ENCODE peak calls at places on chromosomes 11 and 22, in nine cellular contexts. M is HCT116, S is IMR-90, V is prostate gland, G is vagina, K is heart left ventricle, U is uterus, E is cardiac muscle cell, X is HepG2. H is an unnamed sample. For H3K4me1, the result is how much of the 10 kb centered on the place peaks cover.

GRCh38 chr11:71395010-71395560 is 53.1 kb downstream of the DHCR7 start:
- DNase-seq in E (peak), S (no peak), V (no peak), G (no peak), U (no peak), K (no peak), M (no peak), X (no peak), H (no peak)

GRCh38 chr11:95764267-95764898 is 25.2 kb downstream of the FAM76B start:
- DNase-seq in S (peak), K (no peak), V (no peak), M (peak), G (no peak), U (no peak), X (peak), E (peak), H (no peak)

GRCh38 chr11:75262436-75262835 is 21.9 kb downstream of the TPBGL start:
- DNase-seq in E (no peak), M (no peak), K (no peak), X (no peak), U (no peak), G (no peak), S (no peak), V (no peak), H (no peak)

GRCh38 chr11:76075699-76076098 is 130.6 kb downstream of the WNT11 start:
- DNase-seq in M (no peak), X (no peak), U (no peak), G (no peak), E (no peak), S (peak), K (no peak), V (no peak), H (no peak)

GRCh38 chr11:67029146-67029545 is 6.2 kb downstream of the SYT12 start:
- DNase-seq in K (no peak), U (no peak), E (no peak), X (no peak), V (no peak), G (no peak), S (peak), M (no peak), H (no peak)

GRCh38 chr22:35314161-35314942 is 14.7 kb downstream of the TOM1 start:
- DNase-seq in S (no peak), M (no peak), E (no peak), K (no peak), U (peak), G (peak), X (no peak), V (no peak), H (peak)

GRCh38 chr11:121534131-121535093 is 81.6 kb upstream of the SORL1-AS1 start:
- DNase-seq in V (peak), E (no peak), G (no peak), U (peak), X (no peak), K (no peak), M (no peak), S (peak), H (no peak)

GRCh38 chr11:43376594-43376993 is 17.9 kb downstream of the TTC17 start:
- DNase-seq in X (peak), M (no peak), G (no peak), E (no peak), K (no peak), V (no peak), U (no peak), S (peak), H (peak)

GRCh38 chr11:27158763-27159679 is 118.4 kb downstream of the BBOX1 start:
- DNase-seq in E (peak), S (peak), M (peak), X (peak), U (peak), G (no peak), K (peak), V (peak), H (peak)

GRCh38 chr11:15057352-15057751 is 16.0 kb upstream of the CALCB start:
- DNase-seq in V (no peak), K (no peak), S (no peak), X (no peak), G (no peak), M (no peak), U (no peak), E (no peak), H (no peak)

GRCh38 chr11:1868636-1869291 is 15.9 kb downstream of the LSP1 start:
- DNase-seq in S (no peak), E (no peak), X (no peak), V (no peak), M (no peak), K (no peak), G (no peak), U (no peak), H (no peak)

GRCh38 chr11:114775849-114776621 is 97.7 kb downstream of the NXPE2 start:
- DNase-seq in X (no peak), E (peak), M (no peak), G (no peak), S (no peak), V (no peak), U (no peak), K (no peak), H (no peak)

GRCh38 chr11:440065-441042 is 1.5 kb downstream of the ANO9 start:
- DNase-seq in S (no peak), U (no peak), M (no peak), X (peak), G (no peak), E (no peak), V (no peak), K (no peak), H (no peak)

GRCh38 chr11:117769530-117769929 is 27.5 kb downstream of the DSCAML1 start:
- DNase-seq in X (no peak), G (no peak), M (no peak), V (no peak), S (no peak), U (no peak), K (no peak), E (no peak), H (no peak)

GRCh38 chr11:88819616-88820015 is 246.2 kb downstream of the GRM5 start:
- DNase-seq in V (no peak), S (no peak), G (no peak), E (no peak), M (no peak), U (no peak), K (no peak), X (no peak), H (no peak)

GRCh38 chr11:86596861-86597632 is 75.4 kb downstream of the ME3 start:
- DNase-seq in E (no peak), X (no peak), K (peak), M (no peak), S (peak), V (no peak), G (no peak), U (no peak), H (no peak)

GRCh38 chr11:91373497-91373896 is 851.1 kb upstream of the FAT3 start:
- DNase-seq in S (no peak), U (no peak), V (no peak), K (no peak), G (no peak), M (no peak), E (no peak), X (no peak), H (peak)

GRCh38 chr22:19941365-19942070 is at the start of the genes COMT and TXNRD2:
- DNase-seq in U (peak), S (peak), G (no peak), V (peak), K (peak), E (peak), M (no peak), X (no peak), H (peak)

GRCh38 chr11:130121430-130121978 is 38.1 kb upstream of the ST14 start:
- DNase-seq in E (no peak), G (no peak), M (peak), V (no peak), X (no peak), S (peak), K (no peak), U (no peak), H (no peak)

GRCh38 chr22:35330258-35330861 is 30.7 kb downstream of the TOM1 start:
- DNase-seq in G (no peak), X (no peak), E (no peak), U (peak), S (peak), V (peak), M (no peak), K (peak), H (no peak)

DNA sequence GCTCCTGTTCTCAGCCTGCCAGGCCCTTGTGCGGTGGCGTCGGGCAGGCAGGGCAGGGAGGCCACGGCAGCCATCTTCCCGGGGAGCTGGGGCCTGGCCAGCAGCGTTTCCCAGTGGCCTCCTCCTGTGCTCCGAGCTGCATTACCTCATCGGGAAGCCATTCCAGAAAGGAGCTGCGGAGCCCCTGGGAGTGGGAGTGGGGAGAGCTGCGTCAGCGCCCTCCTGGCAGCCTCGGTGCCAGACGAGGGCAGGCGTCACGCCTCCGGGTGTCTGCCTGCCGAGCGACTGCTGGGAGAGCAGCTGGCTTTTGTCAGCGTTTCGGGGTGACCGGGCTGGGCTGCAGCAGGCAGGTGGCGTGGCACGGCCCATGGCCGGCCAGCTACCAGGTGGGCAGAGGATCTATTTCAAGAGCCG is 30.9 kb upstream of the WNT7B start:
- DNase-seq in S (peak), U (peak), G (no peak), E (no peak), V (peak), M (no peak), K (peak), X (no peak), H (no peak)
- TF ChIP-seq CTCF in S (no peak), U (no peak), G (no peak), E (no peak), V (no peak), M (no peak), K (peak), X (no peak), H (no peak)

DNA sequence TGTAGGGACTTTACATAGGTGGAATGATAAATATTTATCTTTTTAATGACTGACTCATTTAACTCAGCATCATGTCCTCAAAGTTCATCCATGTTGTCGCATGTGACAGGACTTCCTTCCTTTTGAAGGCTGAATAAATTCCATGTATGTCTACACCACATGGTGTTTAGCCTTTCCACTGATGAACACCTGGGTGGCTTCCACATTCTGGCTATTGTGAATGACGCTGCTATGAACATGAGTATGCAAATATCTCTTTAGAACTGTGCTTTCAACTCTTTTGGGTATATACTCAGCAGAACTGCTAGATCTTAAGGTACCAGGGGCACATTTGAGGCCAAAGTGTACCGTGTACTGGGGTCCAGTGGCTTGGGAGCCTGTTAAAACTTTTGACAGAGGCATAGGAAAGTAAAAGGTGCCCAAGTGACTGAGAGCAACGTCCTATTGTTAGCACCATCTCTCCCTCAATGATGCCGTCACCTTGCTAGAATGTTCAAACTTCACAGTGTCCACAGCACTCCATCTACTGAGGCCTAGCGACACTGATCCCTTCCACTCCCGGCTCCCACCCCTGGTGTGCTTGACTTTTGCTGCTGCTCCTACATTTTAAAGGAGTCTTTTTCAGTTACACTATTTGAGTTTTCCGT is 24.0 kb downstream of the LARGE1 start:
- DNase-seq in X (no peak), E (no peak), V (no peak), K (no peak), G (no peak), U (no peak), M (no peak), S (no peak), H (no peak)
- H3K4me1 ChIP-seq in X (under half), E (under half), V (under half), K (under half), G (under half), U (under half), M (under half), S (under half), H (under half)

GRCh38 chr11:133955091-133955846 is 1.5 kb downstream of the IGSF9B start:
- DNase-seq in X (no peak), U (peak), S (no peak), K (peak), E (peak), V (no peak), M (no peak), G (no peak), H (no peak)
- TF ChIP-seq CTCF in X (no peak), U (peak), S (no peak), K (peak), E (no peak), V (no peak), M (no peak), G (no peak), H (no peak)

DNA sequence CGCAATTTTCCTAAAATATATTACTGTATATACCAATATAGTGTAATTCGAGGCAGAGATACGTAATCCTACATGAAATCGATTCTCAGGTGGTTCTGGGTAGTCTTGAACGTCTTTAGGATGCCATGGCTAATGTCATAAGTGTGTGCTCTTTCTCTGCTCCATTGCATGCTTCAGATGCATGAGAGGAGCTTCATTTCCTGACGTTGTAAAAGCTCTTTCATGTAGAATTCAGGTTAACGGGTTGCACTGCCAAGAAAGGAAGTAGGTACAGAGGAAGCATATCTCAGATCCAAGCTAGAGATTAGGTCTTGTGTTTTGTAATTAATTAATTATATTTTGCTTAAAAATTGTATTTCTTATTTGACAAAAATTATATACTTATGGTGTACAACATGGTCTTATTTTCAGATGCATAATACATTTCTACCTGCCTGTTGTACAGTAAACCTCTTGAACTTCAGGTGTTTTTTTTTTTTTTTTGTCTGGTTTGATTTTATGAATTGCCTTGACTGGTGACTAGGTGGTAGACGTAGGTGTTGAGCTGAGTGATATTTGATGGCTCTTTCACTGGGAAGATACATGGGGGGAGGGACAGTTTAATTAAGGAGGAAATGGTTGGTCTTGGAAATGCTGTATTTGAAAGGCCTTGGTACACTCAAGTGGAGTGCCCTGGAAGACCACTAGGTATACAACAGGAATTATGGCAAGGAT is 9.3 kb downstream of the NUP50 start:
- DNase-seq in E (no peak), X (no peak), S (no peak), U (no peak), M (no peak), V (no peak), K (no peak), G (no peak), H (no peak)
- H3K4me1 ChIP-seq in E (under half), X (under half), S (under half), U (under half), M (under half), V (under half), K (under half), G (under half), H (under half)

GRCh38 chr11:13137778-13138400 is 128.8 kb downstream of the RASSF10 start:
- DNase-seq in U (no peak), X (peak), M (no peak), V (no peak), S (peak), K (no peak), G (no peak), E (no peak), H (no peak)

GRCh38 chr11:13140028-13140870 is 131.1 kb downstream of the RASSF10 start:
- DNase-seq in E (peak), X (peak), U (no peak), K (no peak), M (no peak), S (peak), G (no peak), V (no peak), H (peak)

GRCh38 chr11:13134886-13135285 is 125.8 kb downstream of the RASSF10 start:
- DNase-seq in S (no peak), M (no peak), K (no peak), G (no peak), U (no peak), E (no peak), V (no peak), X (no peak), H (no peak)

GRCh38 chr11:13136272-13136596 is 127.1 kb downstream of the RASSF10 start:
- DNase-seq in U (no peak), X (no peak), S (no peak), E (peak), M (no peak), V (no peak), K (no peak), G (no peak), H (no peak)

GRCh38 chr11:13135385-13136271 is 126.5 kb downstream of the RASSF10 start:
- DNase-seq in S (peak), M (no peak), E (peak), G (no peak), V (no peak), K (no peak), U (no peak), X (peak), H (no peak)
- TF ChIP-seq CTCF in S (no peak), M (no peak), E (no peak), G (no peak), V (no peak), K (no peak), U (no peak), X (no peak), H (no peak)

GRCh38 chr22:17942721-17943120 is 81.6 kb downstream of the MICAL3 start:
- DNase-seq in U (no peak), M (no peak), G (no peak), S (no peak), K (no peak), E (no peak), V (no peak), X (no peak), H (no peak)

GRCh38 chr22:17945851-17946690 is 78.3 kb downstream of the MICAL3 start:
- DNase-seq in V (no peak), U (no peak), X (no peak), K (no peak), S (no peak), G (no peak), E (no peak), M (no peak), H (no peak)

GRCh38 chr22:17945156-17945850 is 79.1 kb downstream of the MICAL3 start:
- DNase-seq in U (no peak), S (no peak), V (no peak), M (no peak), E (no peak), G (no peak), X (no peak), K (no peak), H (no peak)

GRCh38 chr22:17943533-17944204 is 80.7 kb downstream of the MICAL3 start:
- DNase-seq in K (no peak), V (peak), G (no peak), X (no peak), U (no peak), M (no peak), S (no peak), E (no peak), H (no peak)

DNA sequence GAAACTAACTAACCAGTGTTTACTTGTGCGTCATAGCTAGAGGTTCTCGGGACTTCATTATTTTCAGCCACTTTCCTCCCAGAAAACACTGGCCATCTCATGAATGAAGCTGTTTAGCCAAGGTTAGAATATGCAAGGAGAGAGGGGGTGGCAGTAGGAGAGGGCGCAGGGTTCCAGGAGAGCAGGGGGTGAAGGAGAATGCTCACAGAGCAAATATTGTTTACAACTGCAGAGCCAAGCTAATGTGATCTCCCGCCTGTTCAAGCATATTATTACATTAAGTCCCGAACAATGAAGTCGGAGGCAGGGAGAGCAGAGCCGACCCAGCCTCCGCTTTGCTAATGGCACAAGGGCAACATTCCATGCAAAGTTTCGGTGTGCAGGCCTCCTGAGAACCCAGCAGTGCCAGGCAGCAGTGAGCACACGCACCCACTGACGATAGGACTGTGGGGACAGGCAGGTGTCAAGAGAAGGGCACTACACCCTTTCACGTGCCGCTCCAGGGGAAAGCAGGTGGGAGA is 80.1 kb downstream of the MICAL3 start:
- DNase-seq in X (no peak), K (no peak), M (no peak), G (no peak), S (no peak), E (no peak), V (no peak), U (no peak), H (no peak)
- H3K4me1 ChIP-seq in X (under half), K (half or more), M (under half), G (under half), S (under half), E (half or more), V (under half), U (under half), H (under half)

DNA sequence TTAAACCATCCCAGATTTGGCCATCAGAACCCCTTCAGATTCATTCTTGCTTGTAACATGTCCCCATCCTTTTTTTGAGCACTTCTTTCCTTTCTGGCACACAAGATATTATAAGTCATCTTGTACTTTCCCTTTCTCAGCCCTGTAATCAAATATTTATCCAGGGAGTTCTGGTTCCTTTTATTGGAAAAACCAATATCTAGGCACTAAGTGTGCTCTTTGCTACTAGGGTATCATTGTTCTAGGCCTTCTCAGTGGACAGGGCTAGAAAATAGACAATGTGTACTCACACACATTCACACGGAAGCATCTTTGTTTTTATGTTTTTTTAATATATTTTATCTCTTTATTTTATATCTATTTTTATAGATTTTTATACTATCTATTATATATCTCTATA is 47.3 kb downstream of the ARL14EP start:
- DNase-seq in E (no peak), X (no peak), G (no peak), S (no peak), V (no peak), M (no peak), K (no peak), U (no peak), H (no peak)
- TF ChIP-seq CTCF in E (no peak), X (no peak), G (no peak), S (no peak), V (no peak), M (no peak), K (no peak), U (no peak), H (no peak)